ENCODE peak calls at places on chromosomes 1 and 21, in eight cellular contexts. S is left cardiac atrium; W is NCI-H748 treated with DMSO at 0.1 percent for 48 hours; U is activated CD8-positive, alpha-beta memory T cell treated with anti-CD3 and anti-CD28 coated beads, Interleukin-2, amount 50 U/mL, for 48 hours; P is head of caudate nucleus; I is AG08395; H is retina; J is CD4-positive, alpha-beta T cell. O is an unnamed sample.

GRCh38 chr1:168830562-168830961 is 101.6 kb upstream of the DPT start:
- DNase-seq in I (no peak), W (no peak), J (no peak), P (no peak), H (no peak), U (no peak), S (no peak), O (no peak)

GRCh38 chr1:219507432-219507831 is 105.5 kb downstream of the ZC3H11B start:
- DNase-seq in I (peak; percentile 2), J (no peak), W (no peak), S (no peak), P (no peak), U (no peak), H (no peak), O (no peak)

GRCh38 chr1:21626921-21627339 is 42.2 kb downstream of the RAP1GAP start:
- DNase-seq in W (no peak), S (no peak), I (no peak), U (no peak), J (no peak), P (no peak), H (no peak), O (no peak)

GRCh38 chr1:51729824-51730284 is 113.0 kb downstream of the OSBPL9 start:
- DNase-seq in I (no peak), S (peak; percentile 29), P (no peak), W (no peak), J (no peak), U (no peak), H (peak; percentile 74), O (no peak)

GRCh38 chr1:201769966-201770365 is 59.0 kb upstream of the IPO9 start:
- DNase-seq in I (peak; percentile 79), S (peak; percentile 62), P (peak; percentile 78), J (no peak), U (no peak), W (no peak), H (no peak), O (no peak)

GRCh38 chr1:162596514-162597170 is 35.1 kb downstream of the UAP1 start:
- DNase-seq in S (no peak), U (no peak), P (no peak), I (no peak), W (no peak), H (no peak), J (no peak), O (no peak)

GRCh38 chr21:44024257-44024656 is 12.1 kb downstream of the TRAPPC10 start:
- DNase-seq in I (no peak), J (no peak), W (no peak), U (peak; percentile 44), S (no peak), P (no peak), H (no peak), O (no peak)

GRCh38 chr21:38351961-38352521 is 95.2 kb downstream of the KCNJ15 start:
- DNase-seq in U (no peak), H (no peak), S (no peak), P (no peak), J (no peak), I (peak; percentile 88), W (peak; percentile 41), O (peak; percentile 52)

GRCh38 chr1:175367039-175367758 is 174.6 kb upstream of the KIAA0040 start:
- DNase-seq in W (no peak), I (no peak), U (no peak), S (no peak), H (no peak), J (no peak), P (no peak), O (no peak)

GRCh38 chr1:21320410-21321107 is 30.3 kb upstream of the ECE1 start:
- DNase-seq in I (no peak), S (no peak), W (no peak), P (no peak), H (no peak), U (no peak), J (no peak), O (no peak)

GRCh38 chr1:245180496-245180895 is 25.7 kb downstream of the KIF26B start:
- DNase-seq in S (no peak), J (no peak), U (no peak), P (no peak), I (no peak), W (no peak), H (no peak), O (no peak)

GRCh38 chr21:14962217-14962616 is 102.6 kb downstream of the NRIP1 start:
- DNase-seq in U (no peak), I (no peak), S (no peak), W (no peak), H (no peak), P (no peak), J (no peak), O (no peak)

GRCh38 chr1:55813619-55814018 is 598.5 kb upstream of the USP24 start:
- DNase-seq in P (no peak), W (no peak), J (no peak), S (peak; percentile 63), I (peak; percentile 61), H (no peak), U (no peak), O (no peak)

GRCh38 chr1:5944069-5944847 is 48.0 kb downstream of the NPHP4 start:
- DNase-seq in U (peak; percentile 22), J (no peak), I (no peak), S (no peak), W (no peak), P (no peak), H (no peak), O (no peak)

GRCh38 chr1:109959974-109960744 is 24.4 kb upstream of the AHCYL1 start:
- DNase-seq in W (peak; percentile 99), H (peak; percentile 19), J (no peak), S (no peak), I (peak; percentile 87), U (no peak), P (no peak), O (no peak)

GRCh38 chr1:207052736-207053545 is at the start of gene PFKFB2:
- DNase-seq in S (peak; percentile 97), W (peak; percentile 94), H (peak; percentile 96), U (peak; percentile 95), J (peak; percentile 94), P (peak; percentile 95), I (peak; percentile 84), O (peak; percentile 99)

GRCh38 chr1:113976609-113977278 is 2.5 kb upstream of the OLFML3 start:
- DNase-seq in J (no peak), S (no peak), I (peak; percentile 49), W (no peak), U (no peak), P (no peak), H (peak; percentile 37), O (no peak)

GRCh38 chr1:24261977-24262376 is 57.2 kb upstream of the GRHL3 start:
- DNase-seq in I (no peak), W (no peak), J (no peak), U (no peak), P (no peak), S (no peak), H (no peak), O (no peak)

GRCh38 chr1:25926731-25927496 is 20.7 kb upstream of the STMN1 start:
- DNase-seq in I (no peak), S (no peak), H (peak; percentile 75), W (no peak), J (no peak), P (peak; percentile 33), U (no peak), O (no peak)

GRCh38 chr1:81224222-81224621 is 576.5 kb upstream of the ADGRL2 start:
- DNase-seq in H (no peak), J (no peak), P (no peak), U (no peak), W (no peak), I (no peak), S (no peak), O (no peak)

GRCh38 chr1:160204526-160205241 is 500 bp upstream of the PEA15 start:
- DNase-seq in J (no peak), W (no peak), U (peak; percentile 59), S (no peak), P (no peak), H (peak; percentile 54), I (no peak), O (no peak)

GRCh38 chr21:35325953-35326352 is 276.9 kb upstream of the RUNX1 start:
- DNase-seq in I (no peak), W (no peak), U (no peak), S (no peak), P (no peak), H (no peak), J (no peak), O (no peak)

GRCh38 chr1:180155202-180155682 is 573 bp downstream of the QSOX1 start:
- DNase-seq in J (no peak), U (peak; percentile 66), H (no peak), S (no peak), I (no peak), P (no peak), W (no peak), O (no peak)

GRCh38 chr1:152107984-152108898 is 7.0 kb downstream of the TCHH start:
- DNase-seq in S (peak; percentile 54), W (no peak), J (no peak), H (peak; percentile 19), I (peak; percentile 10), U (no peak), P (no peak), O (no peak)

GRCh38 chr1:55816456-55816794 is 601.3 kb upstream of the USP24 start:
- DNase-seq in W (no peak), U (no peak), J (no peak), H (no peak), S (no peak), I (no peak), P (no peak), O (no peak)

GRCh38 chr1:237327061-237327460 is 285.1 kb downstream of the RYR2 start:
- DNase-seq in H (no peak), I (no peak), P (no peak), U (no peak), S (no peak), W (no peak), J (no peak), O (no peak)

GRCh38 chr1:2625311-2625710 is 7.5 kb downstream of the MMEL1 start:
- DNase-seq in H (no peak), P (no peak), J (no peak), U (no peak), W (no peak), S (no peak), I (no peak), O (no peak)

GRCh38 chr1:244207042-244207934 is 156.2 kb downstream of the ZBTB18 start:
- DNase-seq in I (peak; percentile 35), W (no peak), P (no peak), J (no peak), H (no peak), U (no peak), S (no peak), O (no peak)

GRCh38 chr1:96598416-96599168 is 123.0 kb upstream of the PTBP2 start:
- DNase-seq in J (no peak), H (no peak), U (no peak), S (no peak), P (no peak), I (no peak), W (no peak), O (no peak)

O was measured in retinal pigment epithelial cell.